ENCODE peak calls at places on chromosomes 1 and 21, in ten cellular contexts. O, Y, R, X, V, G, Z, W, H and A are unnamed samples. For H3K4me1, the result is how much of the 10 kb centered on the place peaks cover.

GRCh38 chr1:245915851-245916250 is 591.2 kb downstream of the SMYD3 start:
- DNase-seq in O (no peak), Y (no peak), R (no peak), X (no peak), V (no peak), G (no peak), Z (no peak), W (no peak), H (no peak), A (no peak)

GRCh38 chr1:74673351-74674111 is at the start of gene ERICH3:
- DNase-seq in O (no peak), Y (no peak), R (no peak), X (no peak), V (no peak), G (no peak), Z (peak), W (peak), H (no peak), A (no peak)

GRCh38 chr1:154652893-154653292 is 44.9 kb upstream of the ADAR start:
- DNase-seq in O (no peak), Y (no peak), R (no peak), X (no peak), V (no peak), G (no peak), Z (no peak), W (no peak), H (no peak), A (no peak)

GRCh38 chr1:234617986-234618725 is 8.2 kb upstream of the IRF2BP2 start:
- DNase-seq in O (no peak), Y (no peak), R (peak), X (no peak), V (peak), G (no peak), Z (no peak), W (no peak), H (no peak), A (no peak)

GRCh38 chr1:205041998-205042910 is 758 bp upstream of the CNTN2 start:
- DNase-seq in O (no peak), Y (no peak), R (no peak), X (no peak), V (no peak), G (no peak), Z (no peak), W (no peak), H (no peak), A (no peak)

GRCh38 chr1:155193275-155193990 is 14.3 kb downstream of the THBS3 start:
- DNase-seq in O (peak), Y (peak), R (peak), X (peak), V (peak), G (peak), Z (peak), W (peak), H (peak), A (peak)

GRCh38 chr21:43335119-43335518 is 91.8 kb downstream of the SIK1 start:
- DNase-seq in O (no peak), Y (no peak), R (no peak), X (no peak), V (no peak), G (no peak), Z (no peak), W (no peak), H (no peak), A (no peak)

GRCh38 chr1:163664706-163665321 is 343.1 kb downstream of the NUF2 start:
- DNase-seq in O (no peak), Y (no peak), R (no peak), X (no peak), V (no peak), G (no peak), Z (no peak), W (peak), H (no peak), A (no peak)

GRCh38 chr1:187010571-187011309 is 182.0 kb downstream of the PLA2G4A start:
- DNase-seq in O (no peak), Y (no peak), R (peak), X (no peak), V (no peak), G (no peak), Z (no peak), W (no peak), H (no peak), A (no peak)

GRCh38 chr1:55388960-55389359 is 173.8 kb upstream of the USP24 start:
- DNase-seq in O (no peak), Y (no peak), R (no peak), X (no peak), V (no peak), G (no peak), Z (no peak), W (no peak), H (no peak), A (no peak)

GRCh38 chr1:25174730-25175612 is 57.3 kb downstream of the SYF2 start:
- DNase-seq in O (no peak), Y (no peak), R (no peak), X (no peak), V (peak), G (no peak), Z (no peak), W (no peak), H (no peak), A (no peak)

GRCh38 chr21:41777934-41778815 is 11.3 kb upstream of the RIPK4 start:
- DNase-seq in O (peak), Y (peak), R (peak), X (peak), V (peak), G (peak), Z (peak), W (peak), H (peak), A (peak)

GRCh38 chr1:183101841-183102276 is 78.6 kb downstream of the LAMC1 start:
- DNase-seq in O (no peak), Y (no peak), R (no peak), X (no peak), V (no peak), G (no peak), Z (no peak), W (no peak), H (no peak), A (no peak)

GRCh38 chr1:11767932-11768704 is 6.1 kb downstream of the C1orf167 start:
- DNase-seq in O (no peak), Y (no peak), R (no peak), X (no peak), V (no peak), G (no peak), Z (no peak), W (no peak), H (no peak), A (no peak)

GRCh38 chr21:29258626-29259335 is 39.9 kb upstream of the BACH1 start:
- DNase-seq in O (peak), Y (no peak), R (peak), X (no peak), V (peak), G (no peak), Z (no peak), W (no peak), H (peak), A (no peak)

GRCh38 chr21:45542242-45542666 is at the start of gene SLC19A1:
- DNase-seq in O (peak), Y (peak), R (peak), X (no peak), V (no peak), G (no peak), Z (peak), W (peak), H (peak), A (peak)

GRCh38 chr1:30335389-30335996 is 387.9 kb downstream of the MATN1 start:
- DNase-seq in O (no peak), Y (no peak), R (no peak), X (no peak), V (no peak), G (no peak), Z (no peak), W (no peak), H (no peak), A (no peak)

GRCh38 chr1:183024352-183025337 is 1.4 kb downstream of the LAMC1 start:
- DNase-seq in O (no peak), Y (no peak), R (no peak), X (no peak), V (no peak), G (no peak), Z (no peak), W (no peak), H (no peak), A (no peak)

GRCh38 chr1:150514913-150515327 is 632 bp upstream of the FALEC start:
- DNase-seq in O (no peak), Y (no peak), R (no peak), X (no peak), V (no peak), G (no peak), Z (no peak), W (no peak), H (no peak), A (no peak)

GRCh38 chr1:226424228-226425003 is 16.5 kb upstream of the PARP1 start:
- DNase-seq in O (no peak), Y (no peak), R (peak), X (no peak), V (no peak), G (no peak), Z (no peak), W (no peak), H (no peak), A (no peak)

GRCh38 chr1:60073605-60074278 is at the start of gene C1orf87:
- DNase-seq in O (no peak), Y (no peak), R (no peak), X (no peak), V (no peak), G (no peak), Z (peak), W (no peak), H (no peak), A (peak)

GRCh38 chr1:112114540-112114939 is 125.1 kb upstream of the KCND3 start:
- DNase-seq in O (no peak), Y (no peak), R (no peak), X (no peak), V (no peak), G (no peak), Z (no peak), W (no peak), H (no peak), A (no peak)

GRCh38 chr1:229043111-229043510 is 227.8 kb upstream of the RAB4A start:
- DNase-seq in O (no peak), Y (no peak), R (no peak), X (no peak), V (no peak), G (no peak), Z (no peak), W (no peak), H (no peak), A (no peak)

GRCh38 chr1:3651011-3651938 is 1.0 kb upstream of the TP73 start:
- DNase-seq in O (no peak), Y (no peak), R (no peak), X (no peak), V (no peak), G (no peak), Z (no peak), W (peak), H (no peak), A (no peak)

GRCh38 chr1:163745204-163745603 is 423.4 kb downstream of the NUF2 start:
- DNase-seq in O (no peak), Y (no peak), R (no peak), X (no peak), V (no peak), G (no peak), Z (no peak), W (no peak), H (no peak), A (no peak)

GRCh38 chr1:13564073-13564472 is 19.6 kb upstream of the PDPN start:
- DNase-seq in O (no peak), Y (no peak), R (no peak), X (no peak), V (no peak), G (no peak), Z (no peak), W (no peak), H (no peak), A (no peak)

GRCh38 chr1:33030575-33030974 is 6.1 kb downstream of the AK2 start:
- DNase-seq in O (no peak), Y (peak), R (peak), X (no peak), V (no peak), G (peak), Z (no peak), W (no peak), H (no peak), A (no peak)

GRCh38 chr1:15696956-15697521 is 12.9 kb downstream of the PLEKHM2 start:
- DNase-seq in O (no peak), Y (no peak), R (no peak), X (no peak), V (no peak), G (no peak), Z (no peak), W (no peak), H (no peak), A (no peak)

GRCh38 chr1:68819190-68819829 is 322.4 kb upstream of the DEPDC1 start:
- DNase-seq in O (no peak), Y (no peak), R (peak), X (no peak), V (no peak), G (no peak), Z (peak), W (no peak), H (no peak), A (no peak)

GRCh38 chr1:93702828-93703183 is 21.2 kb upstream of the BCAR3 start:
- DNase-seq in O (no peak), Y (no peak), R (no peak), X (no peak), V (no peak), G (no peak), Z (no peak), W (no peak), H (no peak), A (no peak)

GRCh38 chr1:2314803-2315710 is 76.3 kb downstream of the MORN1 start:
- DNase-seq in O (peak), Y (peak), R (peak), X (no peak), V (peak), G (no peak), Z (no peak), W (peak), H (no peak), A (no peak)

GRCh38 chr1:8651236-8651890 is 166.1 kb downstream of the RERE start:
- DNase-seq in O (no peak), Y (no peak), R (no peak), X (no peak), V (no peak), G (no peak), Z (no peak), W (no peak), H (no peak), A (no peak)

GRCh38 chr1:48677306-48678287 is 99.1 kb downstream of the BEND5 start:
- DNase-seq in O (peak), Y (peak), R (peak), X (peak), V (peak), G (peak), Z (peak), W (peak), H (peak), A (peak)

GRCh38 chr1:189637041-189637440 is 840.6 kb downstream of the BRINP3 start:
- DNase-seq in O (no peak), Y (no peak), R (no peak), X (no peak), V (no peak), G (no peak), Z (no peak), W (no peak), H (no peak), A (no peak)

GRCh38 chr1:59561782-59562181 is 253.0 kb upstream of the HOOK1 start:
- DNase-seq in O (no peak), Y (no peak), R (no peak), X (no peak), V (no peak), G (no peak), Z (no peak), W (no peak), H (no peak), A (no peak)

GRCh38 chr1:21307663-21308062 is 17.4 kb upstream of the ECE1 start:
- DNase-seq in O (no peak), Y (peak), R (no peak), X (no peak), V (no peak), G (no peak), Z (no peak), W (no peak), H (no peak), A (no peak)

GRCh38 chr1:30088594-30089556 is 634.5 kb downstream of the MATN1 start:
- DNase-seq in O (no peak), Y (no peak), R (no peak), X (peak), V (no peak), G (no peak), Z (peak), W (no peak), H (peak), A (no peak)

GRCh38 chr1:37720231-37721130 is 28.2 kb downstream of the CDCA8 start:
- DNase-seq in O (peak), Y (no peak), R (no peak), X (no peak), V (no peak), G (no peak), Z (no peak), W (no peak), H (no peak), A (no peak)

GRCh38 chr1:230102472-230102871 is 35.4 kb downstream of the GALNT2 start:
- DNase-seq in O (no peak), Y (no peak), R (no peak), X (no peak), V (no peak), G (no peak), Z (no peak), W (no peak), H (no peak), A (no peak)

GRCh38 chr1:230105245-230105753 is 38.3 kb downstream of the GALNT2 start:
- DNase-seq in O (no peak), Y (no peak), R (no peak), X (no peak), V (peak), G (no peak), Z (no peak), W (no peak), H (no peak), A (no peak)

GRCh38 chr1:230105754-230106625 is 39.0 kb downstream of the GALNT2 start:
- DNase-seq in O (peak), Y (no peak), R (peak), X (no peak), V (peak), G (no peak), Z (no peak), W (no peak), H (no peak), A (peak)

GRCh38 chr1:230103341-230104173 is 36.5 kb downstream of the GALNT2 start:
- DNase-seq in O (no peak), Y (no peak), R (peak), X (no peak), V (no peak), G (no peak), Z (no peak), W (no peak), H (no peak), A (no peak)

GRCh38 chr1:230104395-230105244 is 37.6 kb downstream of the GALNT2 start:
- DNase-seq in O (peak), Y (peak), R (peak), X (peak), V (peak), G (peak), Z (peak), W (peak), H (peak), A (peak)
- H3K4me1 ChIP-seq in O (half or more), Y (half or more), R (under half), X (half or more), V (half or more), G (half or more), Z (under half), W (half or more), H (under half), A (half or more)

DNA sequence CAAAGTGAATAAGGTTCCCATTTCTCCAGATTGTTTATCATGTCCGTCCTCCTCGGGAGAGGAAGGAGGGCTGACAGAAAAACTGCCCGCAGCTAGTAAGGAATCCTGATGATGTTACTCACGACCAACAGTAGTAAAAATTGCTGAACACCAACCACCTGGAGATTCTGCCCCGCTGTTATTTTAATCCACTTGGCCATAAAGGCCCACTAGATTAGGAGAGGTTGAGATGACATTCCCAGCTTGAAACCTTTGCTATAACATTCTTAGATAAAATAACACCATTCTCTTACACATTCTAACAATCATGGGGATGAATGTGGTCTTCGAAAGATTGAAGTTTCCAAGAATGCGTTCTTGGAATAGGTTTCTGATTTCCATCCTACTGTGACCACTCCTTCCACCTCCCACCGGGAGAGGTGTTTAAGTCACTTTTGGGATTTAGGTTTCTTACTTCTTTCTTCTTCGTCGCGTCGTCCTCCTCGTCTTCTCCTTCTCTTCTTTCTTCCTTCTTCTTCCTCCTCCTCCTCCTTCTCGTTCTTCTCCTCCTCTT is 1.9 kb downstream of the CACHD1 start:
- DNase-seq in O (no peak), Y (no peak), R (peak), X (no peak), V (no peak), G (no peak), Z (no peak), W (no peak), H (no peak), A (no peak)
- H3K4me3 ChIP-seq in O (peak), Y (peak), R (peak), X (peak), V (no peak), G (peak), Z (peak), W (peak), H (peak), A (peak)

GRCh38 chr1:160285506-160285905 is 573 bp upstream of the PEX19 start:
- DNase-seq in O (no peak), Y (no peak), R (no peak), X (no peak), V (no peak), G (no peak), Z (peak), W (peak), H (no peak), A (peak)

GRCh38 chr1:160282807-160283206 is 2.1 kb downstream of the PEX19 start:
- DNase-seq in O (no peak), Y (no peak), R (no peak), X (no peak), V (no peak), G (no peak), Z (no peak), W (no peak), H (no peak), A (no peak)

GRCh38 chr1:160284220-160284781 is 632 bp downstream of the PEX19 start:
- DNase-seq in O (peak), Y (no peak), R (peak), X (no peak), V (peak), G (no peak), Z (peak), W (no peak), H (no peak), A (peak)

DNA sequence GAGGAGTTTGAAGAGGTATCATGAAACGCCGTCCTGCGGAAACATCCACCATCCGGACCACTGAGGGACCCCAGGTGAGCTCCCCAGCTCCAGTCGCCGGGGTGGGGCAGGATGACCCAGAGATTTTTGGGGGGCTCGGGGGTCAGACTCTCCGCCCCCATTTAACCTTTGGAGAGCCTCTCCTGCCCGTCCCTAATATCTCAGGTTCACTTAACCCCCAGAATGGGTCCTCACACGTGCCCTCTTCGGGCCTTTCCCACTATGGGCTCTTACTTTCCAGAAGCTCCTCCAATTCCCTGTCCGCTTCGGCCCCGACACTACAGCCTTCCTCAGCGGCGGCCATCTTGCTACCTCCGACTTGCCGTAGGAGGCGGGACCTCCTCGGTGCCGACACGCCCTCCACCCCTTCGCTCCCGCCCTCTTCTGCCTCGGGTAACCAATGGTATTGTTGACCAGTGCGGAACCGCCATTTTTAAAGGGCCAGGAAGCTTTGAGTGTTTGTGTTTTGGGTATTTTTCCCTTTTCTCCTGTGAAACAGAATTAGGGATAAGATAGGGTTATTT is at the start of gene PEX19:
- DNase-seq in O (peak), Y (peak), R (peak), X (peak), V (peak), G (peak), Z (peak), W (peak), H (peak), A (peak)
- TF ChIP-seq POLR2A in O (peak), Y (peak), R (peak), X (no peak), V (peak), G (peak), Z (peak), W (peak), H (peak), A (no peak)

DNA sequence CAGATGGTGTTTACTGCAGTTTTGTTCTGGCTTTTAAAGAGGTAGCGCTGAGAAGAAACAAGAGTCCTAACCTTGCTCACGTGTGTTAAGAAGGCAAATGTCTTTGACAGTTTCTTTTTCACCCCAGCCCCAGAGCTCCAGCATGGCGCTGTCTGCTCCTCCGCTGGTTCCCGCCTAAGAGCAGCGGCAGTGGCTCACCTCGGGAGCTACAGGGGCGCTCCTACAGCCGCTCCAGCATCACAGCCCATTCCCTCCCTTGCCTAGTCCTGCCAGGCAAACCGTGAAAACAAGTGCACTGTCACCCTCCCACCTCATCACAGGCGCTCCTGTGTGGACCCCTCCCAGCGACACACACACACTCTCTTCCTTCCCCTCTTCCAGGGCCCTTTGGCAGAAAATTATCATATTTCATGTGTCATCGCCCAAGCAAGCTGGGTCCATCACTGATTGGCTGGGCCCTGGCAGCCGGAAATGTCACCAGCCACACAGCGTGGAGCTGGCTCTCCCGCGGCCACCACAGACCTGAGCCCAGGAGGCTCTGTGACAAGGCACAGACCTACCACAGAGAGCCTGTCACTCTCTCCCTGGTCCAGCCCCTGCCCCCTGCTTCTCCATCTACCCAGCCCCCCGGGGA is 1.2 kb upstream of the HIVEP3 start:
- DNase-seq in O (peak), Y (no peak), R (peak), X (no peak), V (no peak), G (peak), Z (no peak), W (peak), H (no peak), A (peak)
- H3K4me1 ChIP-seq in O (under half), Y (under half), R (under half), X (under half), V (under half), G (under half), Z (under half), W (under half), H (under half), A (under half)